ENCODE peak calls at places on chromosomes 16 and 17, in five cellular contexts. I is glutamatergic neuron; R is astrocyte of the cerebellum; Y is CD4-positive, alpha-beta T cell; N is HFF-Myc. Z is an unnamed sample.

GRCh38 chr16:89442990-89443726 is 47.2 kb downstream of the ANKRD11 start:
- DNase-seq in R (peak), I (no peak), N (no peak), Y (no peak), Z (no peak)

GRCh38 chr17:51319186-51319585 is 58.8 kb downstream of the UTP18 start:
- DNase-seq in R (no peak), N (no peak), I (no peak), Y (no peak), Z (no peak)

GRCh38 chr17:29514792-29515191 is 52.0 kb downstream of the ABHD15 start:
- DNase-seq in R (peak), N (no peak), I (no peak), Y (no peak), Z (no peak)

GRCh38 chr17:2071024-2071385 is 16.1 kb downstream of the HIC1 start:
- DNase-seq in I (no peak), Y (no peak), N (no peak), R (no peak), Z (no peak)

GRCh38 chr16:72969146-72969545 is 78.8 kb downstream of the ZFHX3 start:
- DNase-seq in R (no peak), I (no peak), Y (no peak), N (no peak), Z (no peak)

GRCh38 chr16:87391324-87391949 is 699 bp upstream of the MAP1LC3B start:
- DNase-seq in I (peak), N (no peak), R (no peak), Y (no peak), Z (peak)

GRCh38 chr16:12458591-12459400 is 344.9 kb downstream of the CPPED1 start:
- DNase-seq in R (no peak), I (no peak), Y (peak), N (no peak), Z (no peak)

GRCh38 chr17:16419929-16420271 is 4.5 kb downstream of the TRPV2 start:
- DNase-seq in Y (peak), N (no peak), I (no peak), R (peak), Z (no peak)

GRCh38 chr17:77437017-77437416 is 296.2 kb downstream of the SEC14L1 start:
- DNase-seq in N (no peak), Y (no peak), I (no peak), R (peak), Z (no peak)

GRCh38 chr16:77683845-77684526 is 38.3 kb upstream of the NUDT7 start:
- DNase-seq in Y (no peak), N (no peak), R (no peak), I (no peak), Z (no peak)

GRCh38 chr17:18999394-18999793 is 5.2 kb downstream of the FAM83G start:
- DNase-seq in Y (no peak), I (no peak), N (no peak), R (no peak), Z (no peak)

GRCh38 chr17:30433514-30433913 is 43.7 kb upstream of the GOSR1 start:
- DNase-seq in I (no peak), N (peak), Y (no peak), R (peak), Z (no peak)

GRCh38 chr16:35525979-35526590 is 2066.7 kb downstream of the TP53TG3F start:
- DNase-seq in N (no peak), R (no peak), I (no peak), Y (no peak), Z (no peak)

GRCh38 chr16:83727751-83728352 is 79.9 kb upstream of the HSBP1 start:
- DNase-seq in R (no peak), N (no peak), I (no peak), Y (no peak), Z (no peak)

GRCh38 chr16:14354561-14355351 is 275.3 kb downstream of the PARN start:
- DNase-seq in N (no peak), Y (no peak), R (no peak), I (no peak), Z (no peak)

GRCh38 chr16:15857779-15858560 is 1.1 kb upstream of the MYH11 start:
- DNase-seq in R (no peak), Y (no peak), N (no peak), I (peak), Z (peak)

GRCh38 chr16:58937661-58938060 is 203.5 kb upstream of the GOT2 start:
- DNase-seq in N (no peak), Y (no peak), R (no peak), I (no peak), Z (no peak)

GRCh38 chr16:937723-938122 is 33.1 kb downstream of the LMF1 start:
- DNase-seq in I (no peak), Y (no peak), R (no peak), N (no peak), Z (no peak)

GRCh38 chr16:71807905-71808592 is 585 bp downstream of the AP1G1 start:
- DNase-seq in R (no peak), I (no peak), Y (no peak), N (no peak), Z (no peak)

GRCh38 chr16:29674188-29674587 is 4.8 kb upstream of the QPRT start:
- DNase-seq in Y (no peak), N (no peak), R (peak), I (no peak), Z (no peak)

GRCh38 chr16:61313931-61314330 is 722.3 kb downstream of the CDH8 start:
- DNase-seq in I (no peak), N (no peak), Y (no peak), R (no peak), Z (no peak)

GRCh38 chr17:40320771-40321501 is 12.0 kb downstream of the RARA start:
- DNase-seq in Y (peak), R (no peak), N (no peak), I (no peak), Z (no peak)

GRCh38 chr17:42679492-42680330 is 1.9 kb downstream of the CCR10 start:
- DNase-seq in R (no peak), I (peak), Y (peak), N (no peak), Z (peak)

GRCh38 chr17:81911277-81911961 is at the start of gene PCYT2:
- DNase-seq in N (no peak), I (peak), Y (peak), R (peak), Z (peak)

GRCh38 chr17:410674-411401 is 58.2 kb upstream of the RPH3AL start:
- DNase-seq in I (peak), N (peak), Y (peak), R (no peak), Z (no peak)

GRCh38 chr17:73683788-73684582 is 39.7 kb upstream of the SDK2 start:
- DNase-seq in I (no peak), N (no peak), R (no peak), Y (no peak), Z (no peak)

GRCh38 chr16:68331879-68332410 is 21.1 kb downstream of the PRMT7 start:
- DNase-seq in I (no peak), N (no peak), R (peak), Y (no peak), Z (no peak)

GRCh38 chr16:23917621-23918020 is 81.8 kb downstream of the PRKCB start:
- DNase-seq in R (no peak), I (no peak), N (no peak), Y (no peak), Z (no peak)

GRCh38 chr16:89200124-89200849 is at the start of gene SLC22A31:
- DNase-seq in Y (no peak), I (peak), N (no peak), R (no peak), Z (no peak)

GRCh38 chr16:82070656-82071369 is 35.8 kb downstream of the HSD17B2 start:
- DNase-seq in R (no peak), Y (no peak), N (no peak), I (no peak), Z (no peak)

GRCh38 chr16:57226701-57227621 is 18.1 kb upstream of the ARL2BP start:
- DNase-seq in I (no peak), N (no peak), R (no peak), Y (no peak), Z (no peak)

GRCh38 chr16:81123092-81123852 is 27.1 kb upstream of the GCSH start:
- DNase-seq in R (no peak), I (no peak), N (no peak), Y (no peak), Z (no peak)

GRCh38 chr17:229130-229944 is 47.9 kb upstream of the DOC2B start:
- DNase-seq in N (no peak), I (no peak), Y (no peak), R (no peak), Z (no peak)

GRCh38 chr16:87653234-87653633 is 50.9 kb downstream of the JPH3 start:
- DNase-seq in Y (no peak), N (no peak), I (no peak), R (no peak), Z (no peak)

GRCh38 chr17:36885161-36885735 is 52.0 kb upstream of the LHX1 start:
- DNase-seq in Y (no peak), N (no peak), R (no peak), I (no peak), Z (no peak)

GRCh38 chr17:60161598-60162330 is 12.0 kb downstream of the CA4 start:
- DNase-seq in R (no peak), I (peak), Y (no peak), N (no peak), Z (no peak)

GRCh38 chr17:67993153-67993997 is 2.9 kb downstream of the C17orf58 start:
- DNase-seq in Y (peak), N (no peak), I (peak), R (peak), Z (peak)

GRCh38 chr17:40707720-40708119 is 4.2 kb upstream of the KRT24 start:
- DNase-seq in I (no peak), N (no peak), Y (no peak), R (no peak), Z (no peak)

GRCh38 chr17:77513045-77513444 is 372.3 kb downstream of the SEC14L1 start:
- DNase-seq in N (no peak), Y (no peak), R (no peak), I (no peak), Z (no peak)

DNA sequence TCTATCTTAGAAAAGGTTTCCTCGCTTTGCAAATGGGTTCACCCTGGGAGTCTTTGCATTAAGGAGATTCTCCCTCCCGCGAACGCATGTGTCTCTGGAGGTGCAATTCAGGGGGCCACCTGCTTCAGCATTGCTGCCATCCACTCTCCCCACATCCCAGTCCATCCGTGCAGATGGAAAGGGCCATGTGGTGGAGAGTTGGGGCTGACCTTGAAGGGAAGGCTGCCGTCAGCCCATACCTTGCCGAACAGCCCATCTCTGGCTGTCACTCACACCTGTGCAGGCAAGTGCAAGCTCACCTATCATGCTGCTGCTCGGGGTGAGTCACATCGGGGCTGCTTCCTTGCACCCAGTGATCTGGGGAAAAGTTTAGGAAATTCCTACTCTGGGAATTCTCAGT is 106.1 kb downstream of the ZNF423 start:
- DNase-seq in R (no peak), I (no peak), Y (no peak), N (no peak), Z (no peak)
- TF ChIP-seq CTCF in R (no peak), I (no peak), Y (no peak), N (no peak), Z (no peak)

GRCh38 chr17:80783461-80783860 is 208.2 kb upstream of the CHMP6 start:
- DNase-seq in R (no peak), Y (no peak), I (no peak), N (no peak), Z (no peak)

GRCh38 chr17:80786887-80787286 is 204.8 kb upstream of the CHMP6 start:
- DNase-seq in N (no peak), Y (no peak), R (no peak), I (no peak), Z (no peak)

GRCh38 chr17:80786470-80786869 is 205.2 kb upstream of the CHMP6 start:
- DNase-seq in I (no peak), R (no peak), N (no peak), Y (no peak), Z (no peak)

GRCh38 chr17:80783971-80784370 is 207.7 kb upstream of the CHMP6 start:
- DNase-seq in I (no peak), R (peak), Y (no peak), N (no peak), Z (no peak)

DNA sequence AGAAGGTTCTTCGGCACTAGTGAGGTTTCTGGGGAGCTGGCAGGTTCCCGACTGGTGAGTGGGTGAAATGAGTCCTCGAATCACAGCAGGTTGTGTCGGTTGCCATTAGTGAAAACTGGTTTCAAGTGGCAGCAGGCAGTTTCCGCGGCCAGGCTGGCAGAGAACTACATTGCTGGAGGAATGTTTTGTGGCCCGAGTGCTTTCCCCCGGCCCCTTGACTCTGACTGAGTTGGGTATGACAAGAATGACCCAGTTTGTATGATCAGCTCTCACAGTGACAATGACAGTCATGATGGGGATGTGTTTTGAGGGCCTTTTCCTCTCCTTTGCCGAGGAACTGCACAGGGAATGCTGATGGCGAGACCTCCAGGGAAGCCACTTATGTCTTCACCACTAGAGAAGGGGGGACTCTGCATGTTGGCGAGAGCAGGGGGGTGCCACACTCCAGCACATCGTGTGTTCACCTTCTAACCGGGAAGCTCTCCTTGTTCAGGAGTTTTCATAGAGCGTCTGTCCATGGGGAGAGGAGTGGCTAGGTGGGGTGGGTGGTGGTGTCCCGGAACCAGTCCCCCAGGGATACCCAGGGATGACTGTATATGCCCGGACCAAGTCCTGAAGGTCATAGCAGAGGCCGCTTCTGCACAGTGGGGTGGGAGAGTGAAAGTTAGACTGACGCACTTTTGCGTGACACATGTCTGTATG is 206.0 kb upstream of the CHMP6 start:
- DNase-seq in N (no peak), I (no peak), Y (no peak), R (no peak), Z (no peak)
- TF ChIP-seq CTCF in N (no peak), I (no peak), Y (no peak), R (no peak), Z (no peak)

GRCh38 chr16:21952793-21953540 is at the start of gene UQCRC2:
- DNase-seq in Y (peak), I (peak), N (peak), R (peak), Z (peak)
- TF ChIP-seq CTCF in Y (no peak), I (no peak), N (no peak), R (no peak), Z (no peak)

GRCh38 chr17:3845754-3846738 is at the start of gene NCBP3:
- DNase-seq in N (peak), Y (peak), R (peak), I (peak), Z (peak)
- TF ChIP-seq CTCF in N (peak), Y (peak), R (peak), I (peak), Z (peak)

GRCh38 chr17:63571632-63572310 is 21.5 kb downstream of the DCAF7 start:
- DNase-seq in N (peak), I (no peak), R (no peak), Y (no peak), Z (no peak)

GRCh38 chr17:63568563-63568962 is 18.3 kb downstream of the DCAF7 start:
- DNase-seq in I (no peak), R (no peak), N (no peak), Y (no peak), Z (no peak)

GRCh38 chr17:63578769-63579111 is 22.0 kb upstream of the TACO1 start:
- DNase-seq in I (no peak), R (no peak), N (no peak), Y (no peak), Z (no peak)

GRCh38 chr17:63578027-63578768 is 22.5 kb upstream of the TACO1 start:
- DNase-seq in I (no peak), Y (no peak), N (no peak), R (no peak), Z (no peak)

GRCh38 chr17:63573634-63574033 is 23.4 kb downstream of the DCAF7 start:
- DNase-seq in I (no peak), Y (no peak), R (no peak), N (no peak), Z (no peak)
- TF ChIP-seq CTCF in I (peak), Y (no peak), R (peak), N (peak), Z (peak)

GRCh38 chr17:58536541-58536940 is 22.1 kb upstream of the MTMR4 start:
- DNase-seq in Y (no peak), N (no peak), I (no peak), R (no peak), Z (no peak)

GRCh38 chr17:58539703-58540102 is 25.3 kb upstream of the MTMR4 start:
- DNase-seq in N (no peak), R (no peak), Y (no peak), I (no peak), Z (no peak)

GRCh38 chr17:58538801-58539410 is 24.5 kb upstream of the MTMR4 start:
- DNase-seq in R (no peak), Y (no peak), I (no peak), N (no peak), Z (no peak)

GRCh38 chr17:58537266-58537665 is 22.8 kb upstream of the MTMR4 start:
- DNase-seq in R (no peak), I (no peak), Y (no peak), N (no peak), Z (no peak)

DNA sequence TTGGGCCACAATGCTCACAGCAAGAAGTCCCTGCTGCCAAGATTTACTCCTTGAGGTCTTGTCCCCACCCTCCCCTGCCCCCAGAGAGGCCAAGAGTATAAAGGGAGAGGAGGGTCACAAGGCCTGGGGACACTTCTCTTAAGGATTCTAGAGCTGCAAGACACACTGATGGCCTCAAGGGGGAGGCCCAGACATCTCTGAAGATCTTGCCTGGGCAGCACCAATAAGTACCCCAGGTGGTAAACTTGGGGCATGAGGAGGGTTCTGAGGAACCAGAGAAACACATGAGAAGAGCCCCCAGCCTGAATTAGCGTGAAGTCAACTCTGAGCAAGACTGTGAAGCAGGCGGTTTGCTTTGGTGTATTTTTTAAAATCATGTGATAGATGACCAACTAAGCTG is 26.8 kb upstream of the MTMR4 start:
- DNase-seq in R (no peak), N (no peak), I (no peak), Y (no peak), Z (no peak)
- TF ChIP-seq CTCF in R (peak), N (peak), I (no peak), Y (no peak), Z (peak)

GRCh38 chr17:75615301-75615700 is 17.9 kb upstream of the SMIM5 start:
- DNase-seq in Y (no peak), N (no peak), R (no peak), I (peak), Z (no peak)

GRCh38 chr17:75616521-75617122 is 16.6 kb upstream of the SMIM5 start:
- DNase-seq in R (no peak), Y (no peak), I (no peak), N (no peak), Z (no peak)

GRCh38 chr17:75614006-75614405 is 19.2 kb upstream of the SMIM5 start:
- DNase-seq in I (no peak), N (no peak), Y (no peak), R (no peak), Z (no peak)

GRCh38 chr17:75612906-75613626 is 20.2 kb upstream of the SMIM5 start:
- DNase-seq in N (no peak), I (no peak), Y (no peak), R (no peak), Z (no peak)

GRCh38 chr17:75614556-75615270 is 18.5 kb upstream of the SMIM5 start:
- DNase-seq in I (no peak), N (no peak), Y (no peak), R (no peak), Z (no peak)
- TF ChIP-seq CTCF in I (no peak), N (no peak), Y (no peak), R (no peak), Z (no peak)